ENCODE peak calls at places on chromosomes 4 and X, in five cellular contexts. Z is fibroblast of lung; C is uterus; Q is heart right ventricle; L is CD4-positive, CD25-positive, alpha-beta regulatory T cell. J is an unnamed sample.

GRCh38 chrX:8244301-8244700 is 73.2 kb upstream of the VCX2 start:
- DNase-seq in Z (peak; percentile 41), C (no peak), Q (no peak), L (no peak), J (no peak)

GRCh38 chrX:10216208-10216607 is 59.4 kb downstream of the CLCN4 start:
- DNase-seq in Z (no peak), C (no peak), Q (no peak), L (no peak), J (no peak)

GRCh38 chr4:140925417-140925816 is 169.2 kb upstream of the TBC1D9 start:
- DNase-seq in Z (no peak), C (no peak), Q (no peak), L (no peak), J (no peak)

GRCh38 chrX:55801811-55802210 is 84.3 kb downstream of the RRAGB start:
- DNase-seq in Z (no peak), C (no peak), Q (no peak), L (peak; percentile 3), J (no peak)

GRCh38 chrX:9374537-9374936 is 90.3 kb upstream of the TBL1X start:
- DNase-seq in Z (no peak), C (no peak), Q (no peak), L (no peak), J (peak; percentile 43)

GRCh38 chr4:10893417-10893816 is 208.8 kb upstream of the CLNK start:
- DNase-seq in Z (no peak), C (no peak), Q (no peak), L (peak; percentile 8), J (no peak)

GRCh38 chr4:157172011-157172410 is 48.5 kb upstream of the GRIA2 start:
- DNase-seq in Z (peak; percentile 23), C (no peak), Q (no peak), L (no peak), J (no peak)

GRCh38 chr4:25908491-25908901 is 5.5 kb upstream of the SMIM20 start:
- DNase-seq in Z (peak; percentile 97), C (no peak), Q (no peak), L (no peak), J (no peak)

GRCh38 chr4:181784881-181785280 is 458.3 kb upstream of the TENM3 start:
- DNase-seq in Z (no peak), C (no peak), Q (no peak), L (no peak), J (no peak)

GRCh38 chr4:3862640-3863420 is 96.6 kb downstream of the ADRA2C start:
- DNase-seq in Z (no peak), C (peak; percentile 25), Q (peak; percentile 38), L (no peak), J (peak; percentile 45)

GRCh38 chr4:56626963-56627362 is 54.1 kb downstream of the HOPX start:
- DNase-seq in Z (no peak), C (no peak), Q (no peak), L (no peak), J (no peak)

GRCh38 chr4:127126718-127127117 is 506.0 kb upstream of the INTU start:
- DNase-seq in Z (no peak), C (no peak), Q (no peak), L (no peak), J (no peak)

GRCh38 chr4:99690990-99691389 is 33.4 kb upstream of the C4orf54 start:
- DNase-seq in Z (no peak), C (no peak), Q (no peak), L (no peak), J (no peak)

GRCh38 chrX:39050427-39050826 is 249.2 kb downstream of the MID1IP1 start:
- DNase-seq in Z (no peak), C (no peak), Q (no peak), L (no peak), J (no peak)

GRCh38 chr4:165537028-165537648 is 158.3 kb downstream of the CPE start:
- DNase-seq in Z (peak; percentile 30), C (no peak), Q (no peak), L (peak; percentile 40), J (no peak)

GRCh38 chr4:147596976-147597375 is 20.2 kb upstream of the TMEM184C start:
- DNase-seq in Z (peak; percentile 90), C (no peak), Q (no peak), L (no peak), J (no peak)

GRCh38 chr4:83850435-83850834 is 314.5 kb downstream of the GPAT3 start:
- DNase-seq in Z (peak; percentile 83), C (no peak), Q (no peak), L (no peak), J (no peak)

GRCh38 chrX:31297881-31298280 is 226.0 kb upstream of the FTHL17 start:
- DNase-seq in Z (no peak), C (no peak), Q (no peak), L (no peak), J (no peak)

GRCh38 chr4:112881842-112882241 is 167.6 kb upstream of the ANK2 start:
- DNase-seq in Z (no peak), C (peak; percentile 30), Q (no peak), L (no peak), J (no peak)

GRCh38 chrX:39302838-39303237 is 501.6 kb downstream of the MID1IP1 start:
- DNase-seq in Z (no peak), C (no peak), Q (no peak), L (no peak), J (no peak)

GRCh38 chrX:153438522-153438921 is 7.3 kb downstream of the TREX2 start:
- DNase-seq in Z (peak; percentile 18), C (no peak), Q (no peak), L (peak; percentile 8), J (no peak)

GRCh38 chr4:101594588-101594987 is 195.9 kb upstream of the BANK1 start:
- DNase-seq in Z (no peak), C (no peak), Q (no peak), L (no peak), J (no peak)

GRCh38 chr4:22003878-22004277 is 55.3 kb upstream of the KCNIP4 start:
- DNase-seq in Z (no peak), C (no peak), Q (no peak), L (no peak), J (no peak)

GRCh38 chr4:140928880-140929279 is 172.7 kb upstream of the TBC1D9 start:
- DNase-seq in Z (peak; percentile 39), C (no peak), Q (no peak), L (no peak), J (no peak)

GRCh38 chr4:28776004-28776403 is 1915.4 kb downstream of the STIM2 start:
- DNase-seq in Z (no peak), C (no peak), Q (no peak), L (no peak), J (no peak)

GRCh38 chr4:55947254-55947882 is 1.4 kb upstream of the CEP135 start:
- DNase-seq in Z (peak; percentile 6), C (no peak), Q (no peak), L (peak; percentile 52), J (no peak)

DNA sequence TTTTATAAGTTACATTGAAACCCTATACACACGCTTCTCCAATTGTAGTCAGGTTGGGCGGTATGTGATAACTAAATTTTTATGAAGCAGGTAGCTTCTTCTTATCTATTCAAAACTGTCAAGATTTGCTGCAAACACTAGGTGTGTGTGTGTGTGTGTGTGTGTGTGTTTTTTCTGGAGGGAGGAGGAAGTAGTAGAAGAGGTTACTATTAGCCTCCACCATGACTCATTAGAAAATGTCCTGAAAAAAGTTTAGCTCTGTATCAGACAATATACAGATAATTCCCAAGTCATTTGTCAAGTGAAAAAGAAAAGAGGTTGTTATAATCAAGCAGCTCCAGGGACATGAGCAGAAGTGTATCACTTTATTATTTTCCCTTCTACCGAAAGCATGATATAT is 33.9 kb downstream of the PCDH7 start:
- DNase-seq in Z (peak; percentile 82), C (no peak), Q (no peak), L (no peak), J (no peak)
- H3K4me1 ChIP-seq in Z (peaks cover 7% of the 10 kb centered on the region), C (no peaks in the 10 kb centered on the region), Q (peaks cover 4% of the 10 kb centered on the region), L (no peaks in the 10 kb centered on the region), J (no peaks in the 10 kb centered on the region)

GRCh38 chr4:7083597-7084563 is 16.0 kb upstream of the GRPEL1 start:
- DNase-seq in Z (no peak), C (no peak), Q (no peak), L (no peak), J (no peak)
- H3K4me3 ChIP-seq in Z (no peak overlapping the region), C (no peak overlapping the region), Q (no peak overlapping the region), L (no peak overlapping the region), J (peak overlapping the region; percentile 17)

DNA sequence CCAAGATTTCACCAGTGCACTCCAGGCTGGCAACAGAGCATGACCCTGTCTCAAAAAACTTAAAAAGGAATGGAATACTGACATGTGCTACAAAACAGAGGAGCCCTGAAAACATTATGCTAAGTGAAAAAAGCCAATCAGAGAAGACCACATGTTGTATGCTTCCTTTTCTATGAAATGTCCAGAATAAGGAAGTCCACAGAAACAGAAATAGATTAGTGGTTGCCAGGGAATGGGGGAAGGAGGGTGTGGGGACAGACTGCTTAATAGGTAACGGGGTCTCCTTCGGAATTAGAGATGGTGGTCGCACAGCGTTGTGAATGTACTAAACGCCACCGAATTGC is 30.1 kb upstream of the KIAA0232 start:
- DNase-seq in Z (no peak), C (no peak), Q (no peak), L (no peak), J (no peak)
- H3K4me1 ChIP-seq in Z (peaks cover 8% of the 10 kb centered on the region), C (no peaks in the 10 kb centered on the region), Q (peaks cover 22% of the 10 kb centered on the region), L (peaks cover 13% of the 10 kb centered on the region), J (peaks cover 41% of the 10 kb centered on the region)

GRCh38 chr4:42638276-42638675 is 18.6 kb downstream of the ATP8A1 start:
- DNase-seq in Z (no peak), C (no peak), Q (no peak), L (no peak), J (no peak)

GRCh38 chr4:42640613-42641012 is 16.3 kb downstream of the ATP8A1 start:
- DNase-seq in Z (no peak), C (no peak), Q (no peak), L (no peak), J (no peak)

GRCh38 chr4:42637104-42637503 is 19.8 kb downstream of the ATP8A1 start:
- DNase-seq in Z (no peak), C (no peak), Q (no peak), L (no peak), J (no peak)

GRCh38 chr4:42637861-42638260 is 19.0 kb downstream of the ATP8A1 start:
- DNase-seq in Z (no peak), C (no peak), Q (no peak), L (no peak), J (no peak)

GRCh38 chr4:42638993-42639392 is 17.9 kb downstream of the ATP8A1 start:
- DNase-seq in Z (no peak), C (no peak), Q (no peak), L (no peak), J (no peak)
- H3K4me3 ChIP-seq in Z (no peak overlapping the region), C (no peak overlapping the region), Q (no peak overlapping the region), L (peak overlapping the region; percentile 18), J (no peak overlapping the region)

GRCh38 chr4:159137176-159137575 is 34.3 kb downstream of the RAPGEF2 start:
- DNase-seq in Z (no peak), C (no peak), Q (no peak), L (no peak), J (no peak)
- H3K4me1 ChIP-seq in Z (peaks cover 2% of the 10 kb centered on the region), C (no peaks in the 10 kb centered on the region), Q (peaks cover 71% of the 10 kb centered on the region), L (no peaks in the 10 kb centered on the region), J (peaks cover 26% of the 10 kb centered on the region)

GRCh38 chrX:57596109-57596870 is 4.5 kb downstream of the ZXDB start:
- DNase-seq in Z (no peak), C (no peak), Q (no peak), L (no peak), J (no peak)

DNA sequence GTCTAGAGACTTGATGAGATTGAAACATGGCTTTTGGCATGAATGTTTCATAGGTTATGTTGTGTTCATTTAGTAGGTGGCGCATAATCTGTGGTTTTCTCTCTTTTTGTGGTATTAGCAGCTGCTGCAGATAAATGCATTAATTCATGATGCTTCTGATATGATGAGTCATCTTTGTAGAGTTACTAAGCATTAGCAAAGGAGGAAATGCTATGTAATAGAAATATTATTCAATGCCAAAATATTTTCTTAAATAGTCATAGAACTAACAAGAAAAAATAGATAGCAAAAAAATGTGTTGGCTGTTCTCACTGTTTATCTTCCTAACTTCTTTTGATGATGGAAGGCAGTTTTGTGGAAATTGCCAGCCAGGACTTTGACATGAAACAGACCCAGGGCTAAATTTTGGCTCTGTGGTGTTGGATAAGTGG is 3.6 kb downstream of the ZXDB start:
- DNase-seq in Z (peak; percentile 91), C (peak; percentile 58), Q (no peak), L (peak; percentile 59), J (no peak)
- H3K4me3 ChIP-seq in Z (peak overlapping the region; percentile 61), C (no peak overlapping the region), Q (no peak overlapping the region), L (peak overlapping the region; percentile 62), J (peak overlapping the region; percentile 17)

J was measured in lower lobe of right lung.